ENCODE peak calls at places on chromosomes 1 and 21, in five cellular contexts. H is iris pigment epithelial cell; U is activated naive CD8-positive, alpha-beta T cell treated with anti-CD3 and anti-CD28 coated beads, Interleukin-2, amount 50 U/mL, for 24 hours; V is stimulated activated naive CD4-positive, alpha-beta T cell; B is fibroblast of villous mesenchyme. E is an unnamed sample.

GRCh38 chr1:82567308-82567707 is 766.6 kb downstream of the ADGRL2 start:
- DNase-seq in H (no peak), U (no peak), V (no peak), B (no peak), E (no peak)

GRCh38 chr1:184037849-184038591 is 492 bp upstream of the COLGALT2 start:
- DNase-seq in H (no peak), U (no peak), V (no peak), B (no peak), E (no peak)

GRCh38 chr21:37855568-37856391 is 60.5 kb downstream of the KCNJ6 start:
- DNase-seq in H (peak; percentile 80), U (no peak), V (no peak), B (peak; percentile 46), E (no peak)

GRCh38 chr1:157119008-157119407 is 19.2 kb downstream of the ETV3 start:
- DNase-seq in H (no peak), U (no peak), V (no peak), B (no peak), E (peak; percentile 12)

GRCh38 chr1:225254676-225255075 is 173.2 kb downstream of the LBR start:
- DNase-seq in H (no peak), U (no peak), V (no peak), B (no peak), E (no peak)

GRCh38 chr1:12075195-12076114 is 12.4 kb downstream of the TNFRSF8 start:
- DNase-seq in H (peak; percentile 94), U (no peak), V (no peak), B (peak; percentile 98), E (no peak)

GRCh38 chr1:192563129-192563528 is 12.4 kb upstream of the RGS1 start:
- DNase-seq in H (no peak), U (no peak), V (no peak), B (no peak), E (no peak)

GRCh38 chr1:55143686-55144085 is 71.5 kb downstream of the USP24 start:
- DNase-seq in H (no peak), U (no peak), V (no peak), B (no peak), E (no peak)

GRCh38 chr1:28506907-28507246 is 1.0 kb downstream of the RCC1 start:
- DNase-seq in H (no peak), U (no peak), V (no peak), B (no peak), E (no peak)

GRCh38 chr1:110291241-110292030 is 47.7 kb upstream of the RBM15 start:
- DNase-seq in H (no peak), U (no peak), V (no peak), B (no peak), E (no peak)

GRCh38 chr1:45543599-45544417 is 6.8 kb upstream of the AKR1A1 start:
- DNase-seq in H (no peak), U (peak; percentile 81), V (peak; percentile 74), B (no peak), E (peak; percentile 78)

GRCh38 chr1:226952121-226952441 is 12.0 kb downstream of the COQ8A start:
- DNase-seq in H (no peak), U (no peak), V (no peak), B (no peak), E (no peak)

GRCh38 chr1:208213786-208214185 is 30.4 kb downstream of the PLXNA2 start:
- DNase-seq in H (no peak), U (no peak), V (no peak), B (no peak), E (no peak)

GRCh38 chr1:25889470-25889869 is 14.0 kb upstream of the PAQR7 start:
- DNase-seq in H (peak; percentile 44), U (no peak), V (no peak), B (peak; percentile 42), E (no peak)

GRCh38 chr1:51963592-51964308 is 26.8 kb downstream of the RAB3B start:
- DNase-seq in H (no peak), U (no peak), V (no peak), B (no peak), E (no peak)

GRCh38 chr1:28160677-28161328 is 15.7 kb downstream of the PTAFR start:
- DNase-seq in H (peak; percentile 95), U (no peak), V (no peak), B (peak; percentile 83), E (no peak)

GRCh38 chr1:118290046-118290445 is 105.0 kb upstream of the SPAG17 start:
- DNase-seq in H (no peak), U (no peak), V (no peak), B (no peak), E (no peak)

E was measured in activated T-cell treated with anti-CD3 and anti-CD28 coated beads, Interleukin-2, amount 50 U/mL, for 48 hours.